ENCODE peak calls at places on chromosomes 6 and 20, in five cellular contexts. M, D, L, A and X are unnamed samples.

GRCh38 chr6:127124196-127124595 is 5.7 kb downstream of the RSPO3 start:
- DNase-seq in A (no peak), L (no peak), D (no peak), M (no peak), X (no peak)

GRCh38 chr20:24027229-24027628 is 38.6 kb upstream of the GGTLC1 start:
- DNase-seq in D (peak; percentile 76), M (peak; percentile 56), A (peak; percentile 75), L (peak; percentile 54), X (no peak)

GRCh38 chr20:9344080-9344920 is 170.1 kb upstream of the LAMP5 start:
- DNase-seq in D (peak; percentile 70), A (no peak), M (no peak), L (no peak), X (no peak)

GRCh38 chr6:169831450-169832246 is 80.2 kb downstream of the ERMARD start:
- DNase-seq in D (peak; percentile 72), L (peak; percentile 72), M (peak; percentile 40), A (peak; percentile 41), X (peak; percentile 77)

GRCh38 chr20:34337982-34338756 is 24.9 kb upstream of the ITCH start:
- DNase-seq in A (no peak), M (no peak), L (no peak), D (no peak), X (no peak)

GRCh38 chr20:12435254-12435653 is 517.6 kb downstream of the BTBD3 start:
- DNase-seq in M (no peak), D (no peak), A (no peak), L (no peak), X (no peak)

GRCh38 chr20:40493071-40493470 is 196.0 kb downstream of the MAFB start:
- DNase-seq in M (no peak), D (peak; percentile 85), A (peak; percentile 89), L (peak; percentile 49), X (no peak)

GRCh38 chr6:11538799-11539468 is 1.4 kb downstream of the TMEM170B start:
- DNase-seq in A (no peak), M (no peak), D (no peak), L (no peak), X (no peak)

GRCh38 chr6:163782436-163783003 is 368.0 kb downstream of the QKI start:
- DNase-seq in A (no peak), M (no peak), L (no peak), D (no peak), X (no peak)

GRCh38 chr6:104943781-104944180 is 13.1 kb upstream of the LIN28B start:
- DNase-seq in A (no peak), M (no peak), L (no peak), D (peak; percentile 37), X (peak; percentile 47)

GRCh38 chr20:23622839-23623343 is 14.9 kb downstream of the CST3 start:
- DNase-seq in L (peak; percentile 72), A (peak; percentile 87), D (peak; percentile 97), M (no peak), X (peak; percentile 63)

GRCh38 chr6:26017567-26017966 is 55.0 kb downstream of the TRIM38 start:
- DNase-seq in L (peak; percentile 67), D (peak; percentile 89), A (peak; percentile 85), M (no peak), X (no peak)

GRCh38 chr6:150527100-150527499 is 72.6 kb upstream of the PLEKHG1 start:
- DNase-seq in D (peak; percentile 43), M (no peak), L (no peak), A (no peak), X (no peak)

GRCh38 chr6:99254616-99255550 is 94.6 kb downstream of the FAXC start:
- DNase-seq in D (no peak), L (no peak), M (no peak), A (no peak), X (no peak)

GRCh38 chr6:37049990-37050853 is 44.8 kb downstream of the FGD2 start:
- DNase-seq in D (no peak), A (peak; percentile 64), L (peak; percentile 67), M (no peak), X (no peak)

DNA sequence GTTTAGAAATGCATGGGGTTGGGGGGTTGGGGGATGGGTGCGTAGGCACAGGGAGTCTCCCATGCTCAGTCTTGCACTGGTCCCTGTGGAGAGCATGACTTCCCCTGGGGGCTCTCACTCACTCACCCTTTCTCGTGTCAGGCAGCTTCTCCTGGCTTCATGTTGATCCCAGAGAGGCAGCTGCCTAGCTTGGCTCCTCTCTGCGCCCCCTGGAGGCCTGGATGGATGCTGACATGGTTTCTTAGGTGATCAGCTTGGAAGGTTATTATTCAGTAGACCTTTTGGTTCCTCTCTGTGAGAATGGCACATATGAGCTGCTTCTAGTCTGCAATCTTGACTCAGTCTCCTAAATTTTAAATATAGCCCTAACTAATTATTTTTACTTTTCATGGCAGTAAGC is 109.3 kb upstream of the FAM83B start:
- DNase-seq in D (no peak), A (no peak), M (no peak), L (no peak), X (peak; percentile 31)
- TF ChIP-seq CTCF in D (peak; percentile 17), A (no peak), M (no peak), L (no peak), X (peak; percentile 42)

DNA sequence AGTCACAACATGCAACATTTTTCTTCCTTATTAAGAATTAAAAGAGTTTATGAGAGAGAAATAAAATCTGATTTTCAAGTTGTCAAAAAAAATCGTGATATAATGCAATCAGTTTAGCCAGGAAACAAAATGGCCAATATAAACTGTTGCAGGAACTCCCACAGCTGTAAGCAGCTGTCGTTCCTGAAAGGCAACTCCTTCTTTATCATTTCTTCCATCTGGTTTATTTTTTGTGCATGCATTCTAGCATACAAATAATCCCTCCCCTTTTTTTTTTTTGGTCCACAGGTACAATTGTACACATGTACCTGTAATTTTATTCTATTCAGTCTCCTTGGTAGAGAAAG is 19.7 kb downstream of the TRAF3IP2 start:
- DNase-seq in D (no peak), L (no peak), M (no peak), A (no peak), X (no peak)
- H3K4me1 ChIP-seq in D (peaks cover 26% of the 10 kb centered on the region), L (peaks cover 77% of the 10 kb centered on the region), M (peaks cover 8% of the 10 kb centered on the region), A (peaks cover 60% of the 10 kb centered on the region), X (peaks cover 11% of the 10 kb centered on the region)

DNA sequence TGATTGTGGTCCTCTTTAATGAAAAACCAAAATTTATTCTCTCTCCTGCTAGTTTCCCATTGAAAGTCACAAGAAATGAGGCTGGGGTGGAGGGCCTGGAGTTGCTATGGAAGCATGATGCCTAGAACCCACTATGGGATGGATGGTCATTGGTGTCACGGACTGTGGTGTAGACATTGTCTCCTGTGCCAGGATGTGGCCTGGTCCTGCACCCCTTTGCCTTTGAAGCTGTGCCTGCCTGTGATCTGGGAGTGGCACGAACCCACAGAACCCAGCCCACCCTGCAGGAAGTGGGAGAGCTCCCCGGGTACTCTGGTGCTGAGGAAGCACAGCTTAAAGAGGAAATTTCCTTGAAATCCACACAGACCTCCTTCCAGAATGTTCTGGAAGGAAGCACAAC is 105.5 kb downstream of the CDH26 start:
- DNase-seq in D (no peak), M (no peak), A (no peak), L (no peak), X (no peak)
- TF ChIP-seq CTCF in D (no peak), M (no peak), A (no peak), L (no peak), X (no peak)

GRCh38 chr20:53622247-53623114 is 28.8 kb upstream of the ZNF217 start:
- DNase-seq in M (no peak), A (no peak), D (peak; percentile 22), L (no peak), X (no peak)
- H3K4me1 ChIP-seq in M (peaks cover 37% of the 10 kb centered on the region), A (peaks cover 23% of the 10 kb centered on the region), D (peaks cover 21% of the 10 kb centered on the region), L (peaks cover 36% of the 10 kb centered on the region), X (peaks cover 14% of the 10 kb centered on the region)

GRCh38 chr20:50224553-50225255 is 34.1 kb downstream of the CEBPB start:
- DNase-seq in D (peak; percentile 95), M (no peak), A (peak; percentile 92), L (peak; percentile 61), X (no peak)
- TF ChIP-seq CTCF in D (peak; percentile 38), M (no peak), A (peak; percentile 49), L (peak; percentile 26), X (peak; percentile 12)

GRCh38 chr6:167688123-167688522 is 138.6 kb upstream of the AFDN start:
- DNase-seq in M (no peak), A (no peak), L (no peak), D (no peak), X (no peak)
- H3K4me1 ChIP-seq in M (no peaks in the 10 kb centered on the region), A (peaks cover 4% of the 10 kb centered on the region), L (peaks cover 44% of the 10 kb centered on the region), D (peaks cover 22% of the 10 kb centered on the region), X (no peaks in the 10 kb centered on the region)